ENCODE peak calls at places on chromosomes 6 and 20, in seven cellular contexts. G, W, Z, S, H, Y and D are unnamed samples.

GRCh38 chr6:14739830-14740229 is 506.0 kb upstream of the JARID2 start:
- DNase-seq in W (no peak), Z (no peak), G (no peak), S (no peak), H (no peak), Y (no peak), D (no peak)

GRCh38 chr20:38748863-38749153 is 548 bp downstream of the ACTR5 start:
- DNase-seq in W (no peak), Y (no peak), H (no peak), S (peak), Z (peak), G (no peak), D (no peak)

GRCh38 chr6:167079853-167080297 is 43.0 kb upstream of the CCR6 start:
- DNase-seq in Z (no peak), H (no peak), W (no peak), G (no peak), Y (peak), S (no peak), D (no peak)

GRCh38 chr6:35302604-35303218 is 5.1 kb downstream of the DEF6 start:
- DNase-seq in W (no peak), G (peak), Y (peak), Z (peak), S (peak), H (no peak), D (no peak)

GRCh38 chr6:97401533-97401932 is 118.5 kb upstream of the MMS22L start:
- DNase-seq in W (no peak), S (no peak), Y (no peak), H (no peak), G (no peak), Z (no peak), D (no peak)

GRCh38 chr6:25227854-25228253 is 51.3 kb upstream of the CARMIL1 start:
- DNase-seq in Z (no peak), W (no peak), S (no peak), H (no peak), G (no peak), Y (no peak), D (no peak)

GRCh38 chr6:16318538-16318937 is 80.2 kb downstream of the GMPR start:
- DNase-seq in H (no peak), G (no peak), Y (no peak), Z (no peak), S (no peak), W (no peak), D (no peak)

GRCh38 chr6:168149015-168149414 is 70.0 kb upstream of the FRMD1 start:
- DNase-seq in Z (no peak), Y (no peak), H (no peak), S (no peak), G (no peak), W (no peak), D (no peak)

GRCh38 chr6:55449219-55449618 is 122.0 kb downstream of the GFRAL start:
- DNase-seq in S (no peak), G (peak), Z (no peak), Y (no peak), H (peak), W (no peak), D (no peak)

GRCh38 chr6:43926644-43927524 is 156.9 kb downstream of the VEGFA start:
- DNase-seq in Z (peak), S (peak), W (peak), Y (no peak), H (peak), G (peak), D (peak)

GRCh38 chr6:27772261-27773001 is 139.8 kb downstream of the OR2B2 start:
- DNase-seq in Y (no peak), Z (peak), S (peak), W (no peak), H (peak), G (peak), D (peak)

GRCh38 chr6:27672113-27672799 is 199.4 kb upstream of the ZNF184 start:
- DNase-seq in W (peak), S (peak), G (peak), Y (no peak), Z (peak), H (peak), D (peak)

GRCh38 chr6:167856999-167857660 is 30.4 kb downstream of the AFDN start:
- DNase-seq in Y (peak), S (peak), H (no peak), G (no peak), Z (no peak), W (no peak), D (peak)

GRCh38 chr6:166354965-166355364 is 12.6 kb upstream of the SFT2D1 start:
- DNase-seq in Z (no peak), H (no peak), S (no peak), Y (no peak), G (no peak), W (no peak), D (no peak)

GRCh38 chr20:33110147-33110825 is 30.8 kb downstream of the BPIFB4 start:
- DNase-seq in H (no peak), S (no peak), Y (no peak), G (no peak), W (no peak), Z (no peak), D (no peak)

GRCh38 chr20:24746351-24746685 is 202.8 kb upstream of the CST7 start:
- DNase-seq in G (peak), Z (peak), Y (no peak), S (no peak), H (no peak), W (no peak), D (no peak)

GRCh38 chr6:112640895-112641294 is 293.8 kb downstream of the RFPL4B start:
- DNase-seq in W (no peak), Y (no peak), S (no peak), H (no peak), G (no peak), Z (no peak), D (no peak)

GRCh38 chr20:23205656-23206055 is 119.5 kb upstream of the CD93 start:
- DNase-seq in G (peak), H (no peak), S (no peak), W (no peak), Y (no peak), Z (no peak), D (no peak)

GRCh38 chr20:62508641-62509051 is 32.9 kb upstream of the GATA5 start:
- DNase-seq in W (no peak), Z (no peak), S (no peak), Y (no peak), H (no peak), G (no peak), D (no peak)

GRCh38 chr20:37986063-37986858 is 47.0 kb downstream of the TTI1 start:
- DNase-seq in Y (no peak), Z (no peak), H (no peak), W (no peak), S (no peak), G (no peak), D (no peak)

GRCh38 chr6:116385462-116385807 is 14.7 kb downstream of the DSE start:
- DNase-seq in G (no peak), S (no peak), H (no peak), W (no peak), Z (no peak), Y (no peak), D (no peak)

GRCh38 chr6:54935739-54936138 is 89.2 kb downstream of the FAM83B start:
- DNase-seq in Y (no peak), H (no peak), S (no peak), W (no peak), Z (peak), G (no peak), D (no peak)

GRCh38 chr6:77036400-77036799 is 426.9 kb downstream of the HTR1B start:
- DNase-seq in S (no peak), W (no peak), H (no peak), Y (no peak), Z (no peak), G (no peak), D (no peak)

GRCh38 chr6:148750826-148751225 is 4.0 kb downstream of the UST start:
- DNase-seq in Z (no peak), S (no peak), W (no peak), G (no peak), H (no peak), Y (no peak), D (no peak)

GRCh38 chr6:72977114-72977513 is 248.2 kb downstream of the KHDC1L start:
- DNase-seq in G (no peak), W (no peak), Y (no peak), H (no peak), Z (no peak), S (no peak), D (no peak)

GRCh38 chr6:169975701-169976100 is 224.3 kb downstream of the ERMARD start:
- DNase-seq in G (no peak), S (no peak), Z (no peak), Y (no peak), W (no peak), H (no peak), D (no peak)

GRCh38 chr6:23797041-23797440 is 329.0 kb upstream of the NRSN1 start:
- DNase-seq in G (no peak), H (no peak), W (no peak), Y (no peak), Z (no peak), S (no peak), D (no peak)

GRCh38 chr6:105501945-105502344 is 99.1 kb upstream of the PREP start:
- DNase-seq in Z (no peak), H (no peak), G (no peak), Y (no peak), W (no peak), S (no peak), D (no peak)

GRCh38 chr6:42440027-42440426 is 11.7 kb downstream of the TRERF1 start:
- DNase-seq in G (no peak), S (no peak), Z (no peak), H (no peak), W (no peak), Y (no peak), D (no peak)

GRCh38 chr20:19026901-19027644 is 185.4 kb upstream of the SLC24A3 start:
- DNase-seq in W (no peak), Z (no peak), G (peak), S (no peak), Y (no peak), H (no peak), D (peak)

GRCh38 chr6:1477432-1478090 is 88.2 kb downstream of the FOXF2 start:
- DNase-seq in Y (no peak), H (no peak), Z (no peak), W (no peak), S (no peak), G (no peak), D (no peak)

GRCh38 chr20:10902174-10902573 is 228.4 kb upstream of the JAG1 start:
- DNase-seq in Z (no peak), H (no peak), G (no peak), Y (no peak), S (no peak), W (no peak), D (no peak)

GRCh38 chr20:35575958-35576357 is 34.1 kb downstream of the ERGIC3 start:
- DNase-seq in Y (no peak), Z (no peak), W (no peak), S (no peak), G (no peak), H (no peak), D (peak)

GRCh38 chr6:40390144-40390800 is 196.9 kb downstream of the LRFN2 start:
- DNase-seq in S (no peak), Y (no peak), H (no peak), Z (no peak), W (no peak), G (no peak), D (no peak)

GRCh38 chr20:57450419-57450818 is 59.2 kb downstream of the RBM38 start:
- DNase-seq in Y (peak), H (no peak), Z (no peak), G (no peak), W (no peak), S (peak), D (no peak)
- TF ChIP-seq SP1 in Y (peak), H (no peak), Z (no peak), G (no peak), W (no peak), S (no peak), D (no peak)

GRCh38 chr6:3308106-3308505 is 49.4 kb downstream of the PSMG4 start:
- DNase-seq in G (peak), S (no peak), W (no peak), Z (no peak), H (no peak), Y (no peak), D (no peak)

GRCh38 chr6:3309391-3310050 is 50.8 kb downstream of the PSMG4 start:
- DNase-seq in S (no peak), Y (no peak), W (no peak), G (no peak), H (no peak), Z (no peak), D (no peak)

GRCh38 chr6:3311798-3312197 is 53.1 kb downstream of the PSMG4 start:
- DNase-seq in H (no peak), W (no peak), Z (no peak), G (peak), Y (no peak), S (peak), D (no peak)

GRCh38 chr6:3310710-3311109 is 52.0 kb downstream of the PSMG4 start:
- DNase-seq in S (no peak), W (no peak), H (no peak), Y (no peak), Z (no peak), G (no peak), D (no peak)

GRCh38 chr6:3310051-3310448 is 51.3 kb downstream of the PSMG4 start:
- DNase-seq in W (no peak), G (no peak), Y (no peak), S (no peak), Z (no peak), H (no peak), D (no peak)
- TF ChIP-seq SP1 in W (no peak), G (no peak), Y (no peak), S (no peak), Z (no peak), H (no peak), D (no peak)

DNA sequence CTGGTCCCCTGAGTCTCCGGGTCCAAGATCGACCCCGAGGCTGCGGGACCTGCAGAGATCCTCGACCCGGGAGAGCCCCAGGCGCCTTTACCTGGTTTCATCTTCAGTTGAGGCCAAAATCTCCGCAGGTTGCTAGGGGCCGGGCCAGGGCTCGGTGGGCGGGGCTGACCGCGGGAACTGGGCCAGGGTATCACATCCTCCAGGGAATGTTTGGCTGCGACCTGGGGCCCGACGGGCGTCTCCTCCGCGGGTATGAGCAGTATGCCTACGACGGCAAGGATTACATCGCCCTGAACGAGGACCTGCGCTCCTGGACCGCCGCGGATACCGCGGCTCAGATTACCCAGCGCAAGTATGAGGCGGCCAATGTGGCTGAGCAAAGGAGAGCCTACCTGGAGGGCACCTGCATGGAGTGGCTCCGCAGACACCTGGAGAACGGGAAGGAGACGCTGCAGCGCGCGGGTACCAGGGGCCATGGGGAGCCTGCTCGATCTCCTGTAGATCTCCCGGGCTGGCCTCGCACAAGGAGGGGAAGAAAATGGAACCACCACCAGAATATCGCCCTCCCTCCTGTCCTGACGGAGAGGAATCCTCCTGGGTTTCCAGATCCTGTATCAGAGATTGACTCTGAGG is 53.8 kb upstream of the POLR1H start:
- DNase-seq in G (peak), S (no peak), W (no peak), Z (no peak), H (no peak), Y (no peak), D (no peak)
- TF ChIP-seq SP1 in G (peak), S (no peak), W (no peak), Z (no peak), H (no peak), Y (no peak), D (no peak)

GRCh38 chr6:41404221-41404866 is 68.9 kb downstream of the NCR2 start:
- DNase-seq in H (no peak), G (no peak), W (no peak), S (no peak), Z (no peak), Y (no peak), D (no peak)
- TF ChIP-seq SP1 in H (no peak), G (no peak), W (no peak), S (no peak), Z (no peak), Y (no peak), D (no peak)

GRCh38 chr6:79546186-79546585 is 9.0 kb upstream of the LCA5 start:
- DNase-seq in H (no peak), S (no peak), Z (no peak), Y (no peak), W (no peak), G (no peak), D (no peak)
- TF ChIP-seq SP1 in H (no peak), S (no peak), Z (no peak), Y (no peak), W (no peak), G (no peak), D (no peak)